ENCODE peak calls at places on chromosomes 13 and 19, in ten cellular contexts. One of them, this sample, is unnamed.
A peak's percentile ranks its signal among the peaks of the same experiment; 100 is the strongest.

GRCh38 chr19:17687857-17688784 is at the start of gene UNC13A:
- DNase-seq in non-pigmented ciliary epithelial cell: no peak
- DNase-seq in stimulated activated CD4-positive, alpha-beta T cell treated with anti-CD3 and anti-CD28 coated beads, Interleukin-1b, Interleukin-23, amount 100 ng/mL, for 1 hour: peak; percentile 27
- DNase-seq in retina: peak; percentile 67
- DNase-seq in ELF-1: peak; percentile 80
- DNase-seq in T-helper 9 cell: peak; percentile 48
- DNase-seq in GM23248: peak; percentile 58
- DNase-seq in tibial nerve: no peak
- DNase-seq in uterus: no peak
- DNase-seq in memory B cell: peak; percentile 52
- DNase-seq in this sample: peak; percentile 47

GRCh38 chr19:16002985-16003384 is 54.2 kb downstream of the OR10H4 start:
- DNase-seq in non-pigmented ciliary epithelial cell: no peak
- DNase-seq in stimulated activated CD4-positive, alpha-beta T cell treated with anti-CD3 and anti-CD28 coated beads, Interleukin-1b, Interleukin-23, amount 100 ng/mL, for 1 hour: no peak
- DNase-seq in retina: no peak
- DNase-seq in ELF-1: no peak
- DNase-seq in T-helper 9 cell: no peak
- DNase-seq in GM23248: no peak
- DNase-seq in tibial nerve: no peak
- DNase-seq in uterus: no peak
- DNase-seq in memory B cell: no peak
- DNase-seq in this sample: no peak

GRCh38 chr19:13262450-13262849 is 112.2 kb downstream of the IER2 start:
- DNase-seq in non-pigmented ciliary epithelial cell: no peak
- DNase-seq in stimulated activated CD4-positive, alpha-beta T cell treated with anti-CD3 and anti-CD28 coated beads, Interleukin-1b, Interleukin-23, amount 100 ng/mL, for 1 hour: no peak
- DNase-seq in retina: peak; percentile 27
- DNase-seq in ELF-1: no peak
- DNase-seq in T-helper 9 cell: no peak
- DNase-seq in GM23248: peak; percentile 65
- DNase-seq in tibial nerve: no peak
- DNase-seq in uterus: peak; percentile 19
- DNase-seq in memory B cell: no peak
- DNase-seq in this sample: no peak

GRCh38 chr19:46162731-46163130 is 14.7 kb downstream of the IGFL2 start:
- DNase-seq in non-pigmented ciliary epithelial cell: no peak
- DNase-seq in stimulated activated CD4-positive, alpha-beta T cell treated with anti-CD3 and anti-CD28 coated beads, Interleukin-1b, Interleukin-23, amount 100 ng/mL, for 1 hour: no peak
- DNase-seq in retina: no peak
- DNase-seq in ELF-1: no peak
- DNase-seq in T-helper 9 cell: no peak
- DNase-seq in GM23248: no peak
- DNase-seq in tibial nerve: no peak
- DNase-seq in uterus: no peak
- DNase-seq in memory B cell: no peak
- DNase-seq in this sample: no peak

GRCh38 chr13:66558511-66558910 is 671.6 kb downstream of the PCDH9 start:
- DNase-seq in non-pigmented ciliary epithelial cell: no peak
- DNase-seq in stimulated activated CD4-positive, alpha-beta T cell treated with anti-CD3 and anti-CD28 coated beads, Interleukin-1b, Interleukin-23, amount 100 ng/mL, for 1 hour: no peak
- DNase-seq in retina: no peak
- DNase-seq in ELF-1: peak; percentile 13
- DNase-seq in T-helper 9 cell: no peak
- DNase-seq in GM23248: no peak
- DNase-seq in tibial nerve: no peak
- DNase-seq in uterus: no peak
- DNase-seq in memory B cell: no peak
- DNase-seq in this sample: no peak

GRCh38 chr19:58279042-58279924 is 528 bp downstream of the ZNF8 start:
- DNase-seq in non-pigmented ciliary epithelial cell: peak; percentile 32
- DNase-seq in stimulated activated CD4-positive, alpha-beta T cell treated with anti-CD3 and anti-CD28 coated beads, Interleukin-1b, Interleukin-23, amount 100 ng/mL, for 1 hour: peak; percentile 2
- DNase-seq in retina: no peak
- DNase-seq in ELF-1: peak; percentile 86
- DNase-seq in T-helper 9 cell: peak; percentile 18
- DNase-seq in GM23248: peak; percentile 77
- DNase-seq in tibial nerve: peak; percentile 37
- DNase-seq in uterus: peak; percentile 73
- DNase-seq in memory B cell: no peak
- DNase-seq in this sample: peak; percentile 77

GRCh38 chr19:46713781-46714522 is 3.0 kb downstream of the PRKD2 start:
- DNase-seq in non-pigmented ciliary epithelial cell: no peak
- DNase-seq in stimulated activated CD4-positive, alpha-beta T cell treated with anti-CD3 and anti-CD28 coated beads, Interleukin-1b, Interleukin-23, amount 100 ng/mL, for 1 hour: no peak
- DNase-seq in retina: peak; percentile 43
- DNase-seq in ELF-1: peak; percentile 87
- DNase-seq in T-helper 9 cell: peak; percentile 76
- DNase-seq in GM23248: peak; percentile 91
- DNase-seq in tibial nerve: peak; percentile 87
- DNase-seq in uterus: peak; percentile 95
- DNase-seq in memory B cell: peak; percentile 37
- DNase-seq in this sample: peak; percentile 92

GRCh38 chr13:87274209-87274819 is 396.9 kb upstream of the SLITRK5 start:
- DNase-seq in non-pigmented ciliary epithelial cell: no peak
- DNase-seq in stimulated activated CD4-positive, alpha-beta T cell treated with anti-CD3 and anti-CD28 coated beads, Interleukin-1b, Interleukin-23, amount 100 ng/mL, for 1 hour: no peak
- DNase-seq in retina: peak; percentile 57
- DNase-seq in ELF-1: peak; percentile 54
- DNase-seq in T-helper 9 cell: no peak
- DNase-seq in GM23248: peak; percentile 69
- DNase-seq in tibial nerve: no peak
- DNase-seq in uterus: no peak
- DNase-seq in memory B cell: no peak
- DNase-seq in this sample: no peak

GRCh38 chr13:35855531-35856019 is 275.6 kb downstream of the DCLK1 start:
- DNase-seq in non-pigmented ciliary epithelial cell: no peak
- DNase-seq in stimulated activated CD4-positive, alpha-beta T cell treated with anti-CD3 and anti-CD28 coated beads, Interleukin-1b, Interleukin-23, amount 100 ng/mL, for 1 hour: no peak
- DNase-seq in retina: peak; percentile 24
- DNase-seq in ELF-1: peak; percentile 96
- DNase-seq in T-helper 9 cell: no peak
- DNase-seq in GM23248: peak; percentile 52
- DNase-seq in tibial nerve: no peak
- DNase-seq in uterus: no peak
- DNase-seq in memory B cell: no peak
- DNase-seq in this sample: no peak

GRCh38 chr19:45069056-45069455 is 7.2 kb downstream of the ZNF296 start:
- DNase-seq in non-pigmented ciliary epithelial cell: no peak
- DNase-seq in stimulated activated CD4-positive, alpha-beta T cell treated with anti-CD3 and anti-CD28 coated beads, Interleukin-1b, Interleukin-23, amount 100 ng/mL, for 1 hour: no peak
- DNase-seq in retina: no peak
- DNase-seq in ELF-1: peak; percentile 78
- DNase-seq in T-helper 9 cell: no peak
- DNase-seq in GM23248: peak; percentile 43
- DNase-seq in tibial nerve: no peak
- DNase-seq in uterus: no peak
- DNase-seq in memory B cell: no peak
- DNase-seq in this sample: no peak

GRCh38 chr13:30868806-30869470 is 37.1 kb upstream of the MEDAG start:
- DNase-seq in non-pigmented ciliary epithelial cell: no peak
- DNase-seq in stimulated activated CD4-positive, alpha-beta T cell treated with anti-CD3 and anti-CD28 coated beads, Interleukin-1b, Interleukin-23, amount 100 ng/mL, for 1 hour: no peak
- DNase-seq in retina: no peak
- DNase-seq in ELF-1: no peak
- DNase-seq in T-helper 9 cell: no peak
- DNase-seq in GM23248: peak; percentile 73
- DNase-seq in tibial nerve: no peak
- DNase-seq in uterus: no peak
- DNase-seq in memory B cell: no peak
- DNase-seq in this sample: no peak

GRCh38 chr19:14056069-14056666 is 5.7 kb downstream of the PALM3 start:
- DNase-seq in non-pigmented ciliary epithelial cell: no peak
- DNase-seq in stimulated activated CD4-positive, alpha-beta T cell treated with anti-CD3 and anti-CD28 coated beads, Interleukin-1b, Interleukin-23, amount 100 ng/mL, for 1 hour: no peak
- DNase-seq in retina: no peak
- DNase-seq in ELF-1: peak; percentile 22
- DNase-seq in T-helper 9 cell: no peak
- DNase-seq in GM23248: no peak
- DNase-seq in tibial nerve: no peak
- DNase-seq in uterus: no peak
- DNase-seq in memory B cell: no peak
- DNase-seq in this sample: no peak

GRCh38 chr19:13120817-13121216 is 2.8 kb downstream of the NACC1 start:
- DNase-seq in non-pigmented ciliary epithelial cell: no peak
- DNase-seq in stimulated activated CD4-positive, alpha-beta T cell treated with anti-CD3 and anti-CD28 coated beads, Interleukin-1b, Interleukin-23, amount 100 ng/mL, for 1 hour: no peak
- DNase-seq in retina: no peak
- DNase-seq in ELF-1: no peak
- DNase-seq in T-helper 9 cell: no peak
- DNase-seq in GM23248: peak; percentile 90
- DNase-seq in tibial nerve: no peak
- DNase-seq in uterus: no peak
- DNase-seq in memory B cell: no peak
- DNase-seq in this sample: no peak

GRCh38 chr19:48386981-48387380 is 4.4 kb downstream of the KDELR1 start:
- DNase-seq in non-pigmented ciliary epithelial cell: no peak
- DNase-seq in stimulated activated CD4-positive, alpha-beta T cell treated with anti-CD3 and anti-CD28 coated beads, Interleukin-1b, Interleukin-23, amount 100 ng/mL, for 1 hour: no peak
- DNase-seq in retina: no peak
- DNase-seq in ELF-1: no peak
- DNase-seq in T-helper 9 cell: no peak
- DNase-seq in GM23248: no peak
- DNase-seq in tibial nerve: no peak
- DNase-seq in uterus: no peak
- DNase-seq in memory B cell: no peak
- DNase-seq in this sample: no peak

GRCh38 chr13:31007392-31007791 is 74.9 kb downstream of the TEX26 start:
- DNase-seq in non-pigmented ciliary epithelial cell: no peak
- DNase-seq in stimulated activated CD4-positive, alpha-beta T cell treated with anti-CD3 and anti-CD28 coated beads, Interleukin-1b, Interleukin-23, amount 100 ng/mL, for 1 hour: no peak
- DNase-seq in retina: no peak
- DNase-seq in ELF-1: no peak
- DNase-seq in T-helper 9 cell: no peak
- DNase-seq in GM23248: no peak
- DNase-seq in tibial nerve: no peak
- DNase-seq in uterus: no peak
- DNase-seq in memory B cell: no peak
- DNase-seq in this sample: no peak

GRCh38 chr19:991932-992669 is 8.0 kb downstream of the WDR18 start:
- DNase-seq in non-pigmented ciliary epithelial cell: no peak
- DNase-seq in stimulated activated CD4-positive, alpha-beta T cell treated with anti-CD3 and anti-CD28 coated beads, Interleukin-1b, Interleukin-23, amount 100 ng/mL, for 1 hour: no peak
- DNase-seq in retina: no peak
- DNase-seq in ELF-1: peak; percentile 74
- DNase-seq in T-helper 9 cell: no peak
- DNase-seq in GM23248: no peak
- DNase-seq in tibial nerve: no peak
- DNase-seq in uterus: no peak
- DNase-seq in memory B cell: no peak
- DNase-seq in this sample: no peak

This sample was measured in psoas muscle.